ENCODE peak calls at places on chromosomes 12 and 14, in seven cellular contexts. Z is dorsolateral prefrontal cortex, S is IMR-90, N is fibroblast of lung, K is spleen, I is AG04450, A is cardiac fibroblast. Y is an unnamed sample.

GRCh38 chr12:10708862-10709261 is 14.3 kb downstream of the YBX3 start:
- DNase-seq in A (no peak), K (no peak), Z (no peak), I (no peak), S (no peak), N (no peak), Y (no peak)

GRCh38 chr14:99393059-99393655 is 87.5 kb downstream of the SETD3 start:
- DNase-seq in I (no peak), S (peak), A (peak), N (peak), K (no peak), Z (no peak), Y (peak)

GRCh38 chr12:3332190-3332589 is 158.8 kb upstream of the PRMT8 start:
- DNase-seq in I (no peak), Z (no peak), A (no peak), S (peak), K (no peak), N (peak), Y (no peak)

GRCh38 chr12:4809013-4809448 is 88.8 kb downstream of the GALNT8 start:
- DNase-seq in I (no peak), A (no peak), N (no peak), S (no peak), K (no peak), Z (peak), Y (no peak)

GRCh38 chr12:12439636-12440035 is 82.8 kb downstream of the BORCS5 start:
- DNase-seq in I (no peak), S (peak), K (no peak), N (peak), A (peak), Z (no peak), Y (peak)

GRCh38 chr14:83870556-83870955 is 1659.4 kb upstream of the FLRT2 start:
- DNase-seq in Z (no peak), N (no peak), I (no peak), A (no peak), K (no peak), S (no peak), Y (no peak)

GRCh38 chr12:10098762-10099161 is at the start of gene CLEC1A:
- DNase-seq in S (no peak), Z (no peak), A (no peak), I (no peak), N (peak), K (no peak), Y (peak)

GRCh38 chr14:81509838-81510452 is 23.7 kb downstream of the SEL1L start:
- DNase-seq in K (no peak), I (no peak), Z (no peak), A (no peak), S (no peak), N (no peak), Y (no peak)

GRCh38 chr12:110744697-110745264 is 2.1 kb upstream of the PPP1CC start:
- DNase-seq in A (no peak), Z (no peak), N (no peak), K (no peak), S (no peak), I (no peak), Y (no peak)

GRCh38 chr14:93126124-93126523 is 10.4 kb upstream of the ITPK1 start:
- DNase-seq in S (no peak), N (no peak), K (no peak), A (no peak), Z (no peak), I (no peak), Y (no peak)

GRCh38 chr12:38887770-38888169 is 17.6 kb downstream of the CPNE8 start:
- DNase-seq in I (no peak), Z (no peak), A (no peak), S (no peak), N (no peak), K (no peak), Y (no peak)

GRCh38 chr12:54660320-54660962 is 12.3 kb upstream of the DCD start:
- DNase-seq in K (no peak), Z (no peak), N (no peak), I (no peak), S (no peak), A (no peak), Y (no peak)

GRCh38 chr14:67133595-67134441 is 55.4 kb upstream of the GARIN2 start:
- DNase-seq in Z (no peak), I (no peak), K (no peak), N (no peak), S (peak), A (no peak), Y (no peak)
- TF ChIP-seq CTCF in Z (no peak), I (no peak), K (no peak), N (no peak), S (no peak), A (no peak), Y (no peak)

GRCh38 chr12:105985383-105985782 is 153.4 kb downstream of the NUAK1 start:
- DNase-seq in A (no peak), K (no peak), N (no peak), Z (no peak), I (no peak), S (no peak), Y (no peak)

GRCh38 chr12:105982022-105982421 is 156.7 kb downstream of the NUAK1 start:
- DNase-seq in A (peak), N (no peak), S (no peak), K (no peak), I (no peak), Z (no peak), Y (no peak)

GRCh38 chr12:105987687-105988035 is 151.1 kb downstream of the NUAK1 start:
- DNase-seq in N (no peak), K (no peak), Z (no peak), A (no peak), I (no peak), S (no peak), Y (no peak)

GRCh38 chr12:105983622-105984325 is 155.0 kb downstream of the NUAK1 start:
- DNase-seq in S (peak), A (peak), K (no peak), N (peak), Z (no peak), I (peak), Y (peak)

GRCh38 chr12:105986779-105987686 is 151.7 kb downstream of the NUAK1 start:
- DNase-seq in K (no peak), S (peak), Z (no peak), N (peak), A (peak), I (peak), Y (peak)
- H3K4me3 ChIP-seq in K (no peak), S (no peak), Z (no peak), N (no peak), A (no peak), I (no peak), Y (no peak)

GRCh38 chr12:56838602-56839488 is 75.7 kb downstream of the HSD17B6 start:
- DNase-seq in S (no peak), Z (no peak), N (no peak), A (peak), I (no peak), K (no peak), Y (no peak)

GRCh38 chr12:56840922-56841321 is 77.8 kb downstream of the HSD17B6 start:
- DNase-seq in S (peak), N (no peak), I (no peak), K (no peak), A (peak), Z (no peak), Y (peak)

GRCh38 chr12:56836317-56836716 is 73.2 kb downstream of the HSD17B6 start:
- DNase-seq in N (peak), A (peak), S (no peak), Z (no peak), I (no peak), K (no peak), Y (peak)

GRCh38 chr12:56836800-56837663 is 73.9 kb downstream of the HSD17B6 start:
- DNase-seq in N (peak), K (no peak), A (peak), S (peak), Z (no peak), I (peak), Y (peak)

DNA sequence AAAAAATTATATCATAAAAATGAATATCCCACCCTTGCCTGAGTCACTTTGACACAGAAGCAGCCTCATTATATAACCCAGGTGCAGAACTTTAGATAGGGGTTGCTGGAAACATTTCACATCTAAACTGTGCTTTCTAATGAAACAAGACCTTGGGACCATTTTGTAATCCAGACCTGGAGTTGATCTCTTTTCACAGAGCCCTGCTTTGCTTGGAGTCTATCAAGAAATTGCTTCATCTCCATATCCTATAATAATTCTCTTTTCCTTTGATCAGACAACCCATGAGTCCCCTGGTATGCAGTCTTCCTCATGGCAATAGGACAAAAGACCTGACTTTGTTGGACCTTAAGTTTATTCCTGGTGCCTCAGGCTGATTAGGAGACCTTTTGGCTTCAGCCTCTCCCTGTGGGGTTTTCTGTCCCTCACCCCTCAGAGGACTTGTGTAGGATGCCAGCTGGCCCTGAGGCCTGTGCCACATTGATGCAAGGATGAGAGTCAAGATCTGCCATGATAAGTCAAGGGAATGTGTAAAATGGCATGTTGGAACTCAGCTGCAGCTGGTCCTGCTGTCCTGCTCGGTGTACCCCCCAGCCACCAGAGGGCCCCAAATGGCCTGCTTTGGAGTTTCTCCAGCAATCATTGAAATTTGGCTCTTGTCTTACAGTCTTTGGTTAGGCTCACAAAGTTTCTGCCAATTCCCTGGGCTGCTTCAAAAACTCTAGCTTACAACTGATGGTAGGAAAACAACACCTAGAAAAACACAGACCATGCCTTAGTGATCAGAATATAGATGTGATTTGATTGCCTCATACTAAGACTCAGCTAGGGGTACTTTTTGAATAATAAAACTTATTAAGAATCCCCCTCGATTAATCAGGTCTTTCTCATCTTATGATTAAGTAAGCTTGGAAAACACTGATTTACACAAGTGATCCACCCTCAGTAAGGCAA is 76.6 kb downstream of the HSD17B6 start:
- DNase-seq in N (peak), I (no peak), A (peak), K (peak), S (peak), Z (peak), Y (peak)
- TF ChIP-seq CTCF in N (peak), I (peak), A (peak), K (peak), S (peak), Z (peak), Y (peak)

GRCh38 chr14:58280954-58281787 is 17.2 kb upstream of the ARID4A start:
- DNase-seq in K (no peak), S (peak), A (peak), Z (no peak), I (peak), N (peak), Y (peak)
- H3K4me3 ChIP-seq in K (no peak), S (no peak), A (no peak), Z (no peak), I (no peak), N (no peak), Y (no peak)

DNA sequence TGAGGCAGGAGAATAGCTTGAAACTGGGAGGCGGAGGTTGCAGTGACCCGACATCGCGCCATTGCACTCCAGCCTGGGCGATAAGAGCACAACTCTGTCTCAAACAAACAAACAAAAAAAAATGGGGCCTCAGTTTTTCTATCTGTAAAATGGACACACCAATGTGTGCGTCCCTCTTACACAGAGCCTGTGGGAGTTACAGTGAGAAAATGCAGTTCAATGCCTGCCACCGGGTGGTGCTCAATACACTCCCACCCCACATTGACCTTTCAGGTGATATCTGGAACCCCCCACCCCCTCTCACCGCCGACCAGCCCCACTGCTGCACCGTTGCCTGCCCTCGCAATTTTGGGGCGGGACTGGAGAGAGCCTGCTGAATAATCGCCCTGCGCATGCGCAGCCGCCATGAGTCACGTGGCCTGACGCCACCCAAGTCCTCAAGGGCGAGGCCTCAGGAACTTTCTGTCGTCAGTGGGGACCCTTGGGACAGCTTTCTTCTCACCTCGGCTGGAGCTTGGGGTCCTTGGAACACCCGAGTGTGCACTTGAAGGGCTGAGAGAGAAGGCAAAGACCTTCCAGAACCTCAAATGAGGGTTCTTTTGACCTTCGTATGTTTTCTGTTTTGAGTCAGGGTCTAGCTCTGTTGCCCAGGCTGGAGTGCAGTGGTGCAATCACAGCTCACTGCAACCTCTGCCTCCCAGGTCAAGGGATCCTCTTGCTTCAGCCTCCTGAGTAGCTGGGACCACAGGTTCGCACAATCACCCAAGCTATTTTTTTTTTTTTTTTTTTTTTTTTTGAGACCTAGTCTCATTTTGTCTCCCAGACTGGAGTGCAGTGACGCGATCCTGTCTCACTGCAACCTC is 14.6 kb upstream of the CABP1 start:
- DNase-seq in N (no peak), I (no peak), K (no peak), Z (no peak), S (no peak), A (no peak), Y (no peak)
- TF ChIP-seq CTCF in N (peak), I (no peak), K (peak), Z (no peak), S (no peak), A (no peak), Y (peak)

GRCh38 chr12:51391047-51391837 is at the start of gene GALNT6:
- DNase-seq in A (no peak), Z (no peak), S (no peak), I (no peak), N (no peak), K (peak), Y (no peak)

GRCh38 chr12:51389302-51389999 is 1.8 kb downstream of the GALNT6 start:
- DNase-seq in N (peak), K (no peak), S (peak), Z (no peak), I (peak), A (no peak), Y (no peak)

GRCh38 chr12:51388066-51388799 is 3.0 kb downstream of the GALNT6 start:
- DNase-seq in I (no peak), N (peak), K (no peak), Z (no peak), S (peak), A (peak), Y (peak)

GRCh38 chr12:51390457-51391046 is 654 bp downstream of the GALNT6 start:
- DNase-seq in A (no peak), N (no peak), S (no peak), I (no peak), K (no peak), Z (no peak), Y (no peak)

GRCh38 chr12:51388826-51389225 is 2.4 kb downstream of the GALNT6 start:
- DNase-seq in K (no peak), I (no peak), Z (no peak), A (no peak), N (peak), S (no peak), Y (no peak)
- H3K4me3 ChIP-seq in K (no peak), I (no peak), Z (no peak), A (no peak), N (no peak), S (no peak), Y (no peak)

GRCh38 chr12:7152818-7153217 is 22.6 kb downstream of the CLSTN3 start:
- DNase-seq in Z (no peak), I (no peak), N (no peak), S (no peak), K (no peak), A (no peak), Y (no peak)

GRCh38 chr12:7150841-7151240 is 20.7 kb downstream of the CLSTN3 start:
- DNase-seq in Z (no peak), S (no peak), I (no peak), K (no peak), N (no peak), A (no peak), Y (no peak)

GRCh38 chr12:7150356-7150755 is 20.2 kb downstream of the CLSTN3 start:
- DNase-seq in A (no peak), Z (no peak), I (no peak), K (peak), S (no peak), N (no peak), Y (no peak)

GRCh38 chr12:7154042-7154441 is 23.9 kb downstream of the CLSTN3 start:
- DNase-seq in I (no peak), A (no peak), Z (no peak), N (no peak), K (no peak), S (no peak), Y (no peak)

GRCh38 chr12:7151532-7151931 is 21.4 kb downstream of the CLSTN3 start:
- DNase-seq in I (no peak), K (no peak), A (no peak), N (no peak), S (no peak), Z (no peak), Y (no peak)
- TF ChIP-seq CTCF in I (no peak), K (no peak), A (no peak), N (no peak), S (no peak), Z (no peak), Y (no peak)

DNA sequence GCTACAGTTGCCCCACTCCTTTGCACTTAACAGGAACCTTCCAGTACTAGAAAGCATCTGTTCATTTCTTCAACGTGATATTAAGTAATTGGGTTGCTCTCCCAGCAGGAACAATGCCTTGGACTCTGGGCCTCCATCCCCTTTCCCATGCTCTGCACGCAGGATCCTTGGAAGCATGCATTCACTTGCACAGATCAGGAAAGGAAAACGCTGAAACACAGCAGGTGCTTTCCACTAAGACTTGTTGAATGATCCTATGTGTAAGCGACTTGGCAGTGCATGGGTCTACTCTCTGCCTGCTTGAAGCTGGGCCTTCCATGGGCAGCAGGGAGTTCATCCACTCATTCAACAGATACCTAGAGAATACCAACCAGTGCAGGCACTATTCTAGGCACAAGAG is 2.3 kb downstream of the LTBP2 start:
- DNase-seq in A (peak), S (peak), Z (no peak), K (no peak), N (peak), I (no peak), Y (no peak)
- H3K4me3 ChIP-seq in A (peak), S (no peak), Z (no peak), K (no peak), N (peak), I (peak), Y (peak)

GRCh38 chr12:108573310-108573709 is 10.9 kb downstream of the ISCU start:
- DNase-seq in I (no peak), A (no peak), K (no peak), S (no peak), Z (no peak), N (no peak), Y (no peak)

GRCh38 chr12:108572166-108572790 is 9.9 kb downstream of the ISCU start:
- DNase-seq in Z (no peak), S (no peak), A (no peak), I (no peak), N (no peak), K (no peak), Y (no peak)

GRCh38 chr12:108568653-108569154 is 6.3 kb downstream of the ISCU start:
- DNase-seq in N (no peak), Z (no peak), A (no peak), K (peak), I (no peak), S (no peak), Y (no peak)

GRCh38 chr12:108571604-108572165 is 9.3 kb downstream of the ISCU start:
- DNase-seq in A (no peak), I (no peak), K (no peak), N (no peak), S (no peak), Z (no peak), Y (no peak)

GRCh38 chr12:108570743-108571603 is 8.6 kb downstream of the ISCU start:
- DNase-seq in Z (no peak), K (no peak), A (peak), N (peak), S (peak), I (no peak), Y (peak)
- TF ChIP-seq CTCF in Z (peak), K (peak), A (peak), N (peak), S (peak), I (peak), Y (peak)

DNA sequence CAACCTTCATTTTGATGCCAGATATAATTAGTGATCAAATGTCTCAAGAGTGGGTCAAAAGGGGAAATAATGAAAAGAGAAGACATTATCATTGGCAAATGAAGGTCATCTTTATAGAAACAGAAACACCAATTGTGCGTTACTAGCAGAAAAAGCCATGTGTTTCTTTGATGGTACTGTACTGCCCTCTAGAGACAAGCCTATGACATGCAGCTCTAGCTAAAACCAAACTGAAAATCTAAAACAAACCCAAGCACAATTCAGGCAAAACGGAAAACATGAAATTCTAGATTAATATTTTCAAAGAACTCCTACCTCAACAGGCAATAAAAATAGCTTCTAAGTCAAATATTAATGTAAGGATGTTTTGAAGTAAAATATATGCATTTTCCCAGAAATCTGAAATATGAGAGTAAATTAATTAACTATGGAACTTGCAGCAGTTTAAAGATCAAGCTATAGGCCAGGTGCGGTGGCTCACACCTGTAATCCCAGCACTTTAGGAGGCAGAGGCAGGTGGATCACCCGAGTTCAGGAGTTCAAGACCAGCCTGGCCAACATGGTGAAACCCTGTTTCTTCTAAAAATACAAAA is 115.4 kb downstream of the KLHL28 start:
- DNase-seq in N (peak), I (peak), A (peak), S (peak), K (no peak), Z (no peak), Y (peak)
- H3K4me3 ChIP-seq in N (no peak), I (no peak), A (no peak), S (no peak), K (no peak), Z (no peak), Y (no peak)